ENCODE peak calls at places on chromosome 16, in five cellular contexts. One of them, this sample, is unnamed.

GRCh38 chr16:856811-857210 is 56.3 kb upstream of the GNG13 start:
- DNase-seq in neuronal stem cell: no peak
- DNase-seq in NCI-H524: no peak
- DNase-seq in PC-3: no peak
- DNase-seq in NCI-H1092: no peak
- DNase-seq in this sample: no peak

GRCh38 chr16:4606354-4606753 is 8.3 kb downstream of the UBALD1 start:
- DNase-seq in NCI-H1092: no peak
- DNase-seq in PC-3: peak; percentile 51
- DNase-seq in neuronal stem cell: no peak
- DNase-seq in NCI-H524: no peak
- DNase-seq in this sample: no peak

GRCh38 chr16:16861546-16861945 is 482.6 kb downstream of the NPIPA7 start:
- DNase-seq in PC-3: peak; percentile 34
- DNase-seq in NCI-H1092: peak; percentile 23
- DNase-seq in neuronal stem cell: peak; percentile 55
- DNase-seq in NCI-H524: peak; percentile 16
- DNase-seq in this sample: peak; percentile 79

GRCh38 chr16:554640-555413 is 5.4 kb upstream of the PRR35 start:
- DNase-seq in NCI-H524: no peak
- DNase-seq in neuronal stem cell: no peak
- DNase-seq in NCI-H1092: no peak
- DNase-seq in PC-3: no peak
- DNase-seq in this sample: no peak

GRCh38 chr16:67017810-67018488 is 11.0 kb upstream of the CBFB start:
- DNase-seq in PC-3: peak; percentile 93
- DNase-seq in neuronal stem cell: peak; percentile 82
- DNase-seq in NCI-H524: peak; percentile 96
- DNase-seq in NCI-H1092: peak; percentile 91
- DNase-seq in this sample: peak; percentile 90

GRCh38 chr16:47056704-47057630 is 83.5 kb upstream of the DNAJA2 start:
- DNase-seq in NCI-H524: no peak
- DNase-seq in NCI-H1092: no peak
- DNase-seq in neuronal stem cell: no peak
- DNase-seq in PC-3: no peak
- DNase-seq in this sample: no peak

GRCh38 chr16:78237346-78237745 is 137.9 kb downstream of the WWOX start:
- DNase-seq in PC-3: no peak
- DNase-seq in NCI-H1092: no peak
- DNase-seq in NCI-H524: no peak
- DNase-seq in neuronal stem cell: no peak
- DNase-seq in this sample: no peak

GRCh38 chr16:81315271-81316175 is 761 bp downstream of the GAN start:
- DNase-seq in NCI-H1092: no peak
- DNase-seq in neuronal stem cell: peak; percentile 23
- DNase-seq in NCI-H524: no peak
- DNase-seq in PC-3: peak; percentile 42
- DNase-seq in this sample: peak; percentile 81

GRCh38 chr16:54957403-54957802 is 26.7 kb downstream of the IRX5 start:
- DNase-seq in NCI-H1092: peak; percentile 2
- DNase-seq in NCI-H524: no peak
- DNase-seq in PC-3: peak; percentile 38
- DNase-seq in neuronal stem cell: no peak
- DNase-seq in this sample: peak; percentile 29

GRCh38 chr16:89668790-89669158 is 11.1 kb downstream of the SPATA33 start:
- DNase-seq in PC-3: no peak
- DNase-seq in NCI-H524: no peak
- DNase-seq in NCI-H1092: no peak
- DNase-seq in neuronal stem cell: no peak
- DNase-seq in this sample: no peak

GRCh38 chr16:68096491-68096890 is 11.3 kb downstream of the NFATC3 start:
- DNase-seq in NCI-H1092: no peak
- DNase-seq in PC-3: no peak
- DNase-seq in NCI-H524: no peak
- DNase-seq in neuronal stem cell: no peak
- DNase-seq in this sample: no peak

GRCh38 chr16:72872966-72873365 is 175.0 kb downstream of the ZFHX3 start:
- DNase-seq in PC-3: no peak
- DNase-seq in NCI-H524: no peak
- DNase-seq in neuronal stem cell: no peak
- DNase-seq in NCI-H1092: no peak
- DNase-seq in this sample: no peak

GRCh38 chr16:81695431-81695890 is 83.6 kb upstream of the PLCG2 start:
- DNase-seq in NCI-H1092: no peak
- DNase-seq in PC-3: no peak
- DNase-seq in neuronal stem cell: no peak
- DNase-seq in NCI-H524: no peak
- DNase-seq in this sample: no peak

GRCh38 chr16:11141409-11142260 is 114.4 kb downstream of the SOCS1 start:
- DNase-seq in PC-3: no peak
- DNase-seq in NCI-H1092: no peak
- DNase-seq in NCI-H524: no peak
- DNase-seq in neuronal stem cell: no peak
- DNase-seq in this sample: no peak

GRCh38 chr16:71961066-71962039 is 38.8 kb downstream of the PKD1L3 start:
- DNase-seq in PC-3: peak; percentile 82
- DNase-seq in NCI-H524: peak; percentile 81
- DNase-seq in NCI-H1092: peak; percentile 73
- DNase-seq in neuronal stem cell: peak; percentile 82
- DNase-seq in this sample: peak; percentile 88

GRCh38 chr16:81823111-81823510 is 44.0 kb downstream of the PLCG2 start:
- DNase-seq in NCI-H524: no peak
- DNase-seq in neuronal stem cell: no peak
- DNase-seq in NCI-H1092: no peak
- DNase-seq in PC-3: no peak
- DNase-seq in this sample: no peak

GRCh38 chr16:28304214-28304613 is 11.9 kb downstream of the SBK1 start:
- DNase-seq in neuronal stem cell: peak; percentile 21
- DNase-seq in NCI-H1092: no peak
- DNase-seq in NCI-H524: no peak
- DNase-seq in PC-3: peak; percentile 30
- DNase-seq in this sample: peak; percentile 63

GRCh38 chr16:57165923-57166322 is 19.9 kb downstream of the PSME3IP1 start:
- DNase-seq in NCI-H524: no peak
- DNase-seq in NCI-H1092: no peak
- DNase-seq in neuronal stem cell: no peak
- DNase-seq in PC-3: no peak
- DNase-seq in this sample: no peak

GRCh38 chr16:57775661-57776469 is 26.4 kb downstream of the KIFC3 start:
- DNase-seq in NCI-H524: no peak
- DNase-seq in NCI-H1092: peak; percentile 28
- DNase-seq in PC-3: no peak
- DNase-seq in neuronal stem cell: peak; percentile 81
- DNase-seq in this sample: peak; percentile 73

GRCh38 chr16:28975158-28975603 is 603 bp downstream of the SPNS1 start:
- DNase-seq in NCI-H1092: no peak
- DNase-seq in neuronal stem cell: no peak
- DNase-seq in PC-3: no peak
- DNase-seq in NCI-H524: no peak
- DNase-seq in this sample: no peak

GRCh38 chr16:52238710-52239109 is 308.2 kb downstream of the TOX3 start:
- DNase-seq in NCI-H524: no peak
- DNase-seq in neuronal stem cell: no peak
- DNase-seq in PC-3: no peak
- DNase-seq in NCI-H1092: no peak
- DNase-seq in this sample: no peak

GRCh38 chr16:30637952-30638351 is 12.8 kb upstream of the PRR14 start:
- DNase-seq in neuronal stem cell: no peak
- DNase-seq in NCI-H1092: peak; percentile 39
- DNase-seq in NCI-H524: peak; percentile 51
- DNase-seq in PC-3: peak; percentile 74
- DNase-seq in this sample: peak; percentile 49

GRCh38 chr16:35391328-35391727 is 1931.9 kb downstream of the TP53TG3F start:
- DNase-seq in NCI-H524: no peak
- DNase-seq in neuronal stem cell: no peak
- DNase-seq in NCI-H1092: no peak
- DNase-seq in PC-3: peak; percentile 27
- DNase-seq in this sample: no peak

GRCh38 chr16:28609631-28610594 is at the start of gene SULT1A1:
- DNase-seq in PC-3: no peak
- DNase-seq in NCI-H1092: no peak
- DNase-seq in neuronal stem cell: no peak
- DNase-seq in NCI-H524: no peak
- DNase-seq in this sample: peak; percentile 62

GRCh38 chr16:49620158-49620867 is 235.6 kb downstream of the ZNF423 start:
- DNase-seq in neuronal stem cell: no peak
- DNase-seq in PC-3: peak; percentile 33
- DNase-seq in NCI-H524: no peak
- DNase-seq in NCI-H1092: no peak
- DNase-seq in this sample: peak; percentile 89

This sample was measured in hepatocyte.